ENCODE peak calls at places on chromosome 12, in eight cellular contexts. T, L, F, A, W, O, S and E are unnamed samples.

GRCh38 chr12:102769323-102769916 is 147.6 kb downstream of the PAH start:
- DNase-seq in T (no peak), L (no peak), F (peak; percentile 69), A (peak; percentile 50), W (no peak), O (peak; percentile 57), S (no peak), E (peak; percentile 35)

GRCh38 chr12:56317675-56318074 is 1.9 kb upstream of the CNPY2 start:
- DNase-seq in T (no peak), L (no peak), F (no peak), A (no peak), W (no peak), O (no peak), S (no peak), E (no peak)

GRCh38 chr12:4272014-4272975 is 1.3 kb upstream of the CCND2 start:
- DNase-seq in T (peak; percentile 88), L (peak; percentile 96), F (peak; percentile 71), A (peak; percentile 91), W (no peak), O (peak; percentile 84), S (peak; percentile 89), E (peak; percentile 94)

GRCh38 chr12:124699878-124700277 is 132.5 kb upstream of the NCOR2 start:
- DNase-seq in T (no peak), L (no peak), F (no peak), A (no peak), W (no peak), O (no peak), S (no peak), E (no peak)

GRCh38 chr12:121673013-121673441 is 3.6 kb upstream of the MORN3 start:
- DNase-seq in T (no peak), L (no peak), F (no peak), A (no peak), W (no peak), O (no peak), S (peak; percentile 20), E (peak; percentile 20)

GRCh38 chr12:124004233-124004875 is 31.3 kb downstream of the ZNF664 start:
- DNase-seq in T (no peak), L (no peak), F (no peak), A (no peak), W (no peak), O (no peak), S (no peak), E (no peak)

GRCh38 chr12:114943601-114944000 is 259.6 kb upstream of the TBX3 start:
- DNase-seq in T (no peak), L (no peak), F (no peak), A (no peak), W (no peak), O (no peak), S (no peak), E (no peak)

GRCh38 chr12:104154806-104155205 is 16.8 kb upstream of the NFYB start:
- DNase-seq in T (no peak), L (no peak), F (no peak), A (no peak), W (no peak), O (no peak), S (no peak), E (no peak)

GRCh38 chr12:55922126-55922525 is 5.6 kb downstream of the PYM1 start:
- DNase-seq in T (no peak), L (no peak), F (no peak), A (no peak), W (no peak), O (no peak), S (no peak), E (no peak)

GRCh38 chr12:100331871-100332270 is 25.0 kb upstream of the SLC17A8 start:
- DNase-seq in T (no peak), L (no peak), F (no peak), A (no peak), W (no peak), O (no peak), S (no peak), E (no peak)

GRCh38 chr12:119169150-119169549 is 9.6 kb upstream of the HSPB8 start:
- DNase-seq in T (no peak), L (no peak), F (no peak), A (no peak), W (no peak), O (no peak), S (no peak), E (no peak)

GRCh38 chr12:81800298-81801148 is 41.4 kb upstream of the PPFIA2 start:
- DNase-seq in T (no peak), L (no peak), F (peak; percentile 6), A (no peak), W (no peak), O (no peak), S (no peak), E (no peak)

GRCh38 chr12:132523576-132524331 is 33.8 kb downstream of the FBRSL1 start:
- DNase-seq in T (peak; percentile 58), L (peak; percentile 76), F (peak; percentile 53), A (peak; percentile 93), W (peak; percentile 26), O (peak; percentile 45), S (peak; percentile 63), E (peak; percentile 76)

GRCh38 chr12:98154850-98155249 is 360.5 kb upstream of the TMPO start:
- DNase-seq in T (no peak), L (no peak), F (peak; percentile 7), A (no peak), W (peak; percentile 32), O (peak; percentile 29), S (no peak), E (no peak)

GRCh38 chr12:120381752-120382419 is 12.9 kb upstream of the MSI1 start:
- DNase-seq in T (no peak), L (peak; percentile 40), F (peak; percentile 53), A (no peak), W (no peak), O (no peak), S (no peak), E (no peak)

GRCh38 chr12:46160081-46160980 is 108.5 kb downstream of the SLC38A1 start:
- DNase-seq in T (no peak), L (no peak), F (peak; percentile 75), A (no peak), W (peak; percentile 51), O (no peak), S (no peak), E (no peak)

GRCh38 chr12:55930771-55931316 is at the start of gene DGKA:
- DNase-seq in T (peak; percentile 56), L (peak; percentile 70), F (peak; percentile 85), A (peak; percentile 74), W (peak; percentile 6), O (no peak), S (peak; percentile 70), E (peak; percentile 86)

GRCh38 chr12:3748620-3749019 is 4.3 kb downstream of the CRACR2A start:
- DNase-seq in T (no peak), L (peak; percentile 25), F (no peak), A (no peak), W (no peak), O (no peak), S (no peak), E (no peak)

GRCh38 chr12:98985156-98985555 is 340.1 kb downstream of the APAF1 start:
- DNase-seq in T (no peak), L (no peak), F (no peak), A (no peak), W (no peak), O (no peak), S (no peak), E (no peak)